ENCODE peak calls at places on chromosomes 3 and 15, in nine cellular contexts. T is GM12865, S is endothelial cell, Q is cardiac fibroblast, G is A549, Z is IMR-90, J is LNCaP clone FGC, V is stomach, F is mucosa of descending colon. R is an unnamed sample.

GRCh38 chr15:69797615-69798014 is 300.1 kb downstream of the TLE3 start:
- DNase-seq in T (no peak), S (no peak), Q (no peak), G (no peak), Z (no peak), J (no peak), V (no peak), F (no peak), R (no peak)

GRCh38 chr3:148309390-148310035 is 388.2 kb upstream of the AGTR1 start:
- DNase-seq in T (peak; percentile 58), S (peak; percentile 52), Q (peak; percentile 72), G (peak; percentile 29), Z (peak; percentile 51), J (no peak), V (no peak), F (no peak), R (no peak)

GRCh38 chr15:41921167-41921566 is 27.3 kb upstream of the SPTBN5 start:
- DNase-seq in T (no peak), S (no peak), Q (peak; percentile 42), G (no peak), Z (peak; percentile 43), J (no peak), V (no peak), F (no peak), R (no peak)

GRCh38 chr15:72919936-72920455 is 132.3 kb upstream of the NEO1 start:
- DNase-seq in T (no peak), S (no peak), Q (no peak), G (no peak), Z (no peak), J (no peak), V (no peak), F (no peak), R (no peak)

GRCh38 chr3:185825379-185825638 is 467 bp upstream of the IGF2BP2 start:
- DNase-seq in T (no peak), S (no peak), Q (no peak), G (no peak), Z (no peak), J (no peak), V (no peak), F (no peak), R (no peak)

GRCh38 chr3:149339931-149340309 is 6.5 kb upstream of the TM4SF18 start:
- DNase-seq in T (no peak), S (peak; percentile 79), Q (peak; percentile 99), G (peak; percentile 98), Z (peak; percentile 97), J (no peak), V (peak; percentile 74), F (peak; percentile 66), R (peak; percentile 69)

GRCh38 chr15:71888797-71889196 is 78.4 kb downstream of the NR2E3 start:
- DNase-seq in T (peak; percentile 43), S (no peak), Q (no peak), G (no peak), Z (no peak), J (no peak), V (no peak), F (no peak), R (no peak)

GRCh38 chr3:44080507-44080906 is 161.2 kb upstream of the TOPAZ1 start:
- DNase-seq in T (no peak), S (no peak), Q (no peak), G (no peak), Z (no peak), J (no peak), V (no peak), F (no peak), R (no peak)

GRCh38 chr3:196268270-196269163 is 19.0 kb downstream of the PCYT1A start:
- DNase-seq in T (no peak), S (no peak), Q (peak; percentile 96), G (peak; percentile 59), Z (peak; percentile 75), J (no peak), V (no peak), F (no peak), R (no peak)

GRCh38 chr3:29065211-29065785 is 215.6 kb upstream of the RBMS3 start:
- DNase-seq in T (no peak), S (peak; percentile 39), Q (peak; percentile 98), G (peak; percentile 95), Z (peak; percentile 99), J (peak; percentile 2), V (peak; percentile 69), F (peak; percentile 47), R (peak; percentile 60)

GRCh38 chr3:3707858-3708768 is 91.1 kb upstream of the LRRN1 start:
- DNase-seq in T (no peak), S (no peak), Q (no peak), G (no peak), Z (no peak), J (no peak), V (no peak), F (no peak), R (no peak)

GRCh38 chr3:50428007-50428633 is 68.8 kb upstream of the TMEM115 start:
- DNase-seq in T (no peak), S (no peak), Q (no peak), G (peak; percentile 11), Z (no peak), J (no peak), V (no peak), F (no peak), R (no peak)

GRCh38 chr15:79987569-79987955 is 16.6 kb upstream of the BCL2A1 start:
- DNase-seq in T (no peak), S (no peak), Q (no peak), G (no peak), Z (no peak), J (no peak), V (no peak), F (no peak), R (no peak)

DNA sequence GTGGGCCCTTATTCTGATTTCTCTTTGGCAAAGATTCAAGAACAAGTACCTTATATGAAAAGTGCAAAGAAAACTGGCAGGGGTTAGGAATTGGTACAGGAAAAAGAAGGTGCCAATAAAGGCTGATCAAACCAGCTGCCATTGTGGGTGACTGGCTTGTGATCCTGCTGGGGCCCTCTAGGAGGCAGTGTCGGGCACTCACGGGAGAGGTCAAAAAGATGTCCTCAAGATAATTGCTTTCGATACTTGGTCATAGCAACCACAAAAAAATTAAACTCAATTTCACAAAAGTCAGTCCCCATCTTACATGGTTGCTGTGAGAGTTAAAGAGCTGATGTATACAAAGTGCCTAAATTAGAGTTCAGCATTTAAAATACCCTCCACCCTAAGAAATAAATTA is 31.0 kb upstream of the CAV3 start:
- DNase-seq in T (no peak), S (peak; percentile 37), Q (no peak), G (no peak), Z (no peak), J (no peak), V (no peak), F (no peak), R (no peak)
- TF ChIP-seq CTCF in T (peak; percentile 14), S (peak; percentile 58), Q (peak; percentile 37), G (no peak), Z (peak; percentile 33), J (no peak), V (no peak), F (no peak), R (no peak)

DNA sequence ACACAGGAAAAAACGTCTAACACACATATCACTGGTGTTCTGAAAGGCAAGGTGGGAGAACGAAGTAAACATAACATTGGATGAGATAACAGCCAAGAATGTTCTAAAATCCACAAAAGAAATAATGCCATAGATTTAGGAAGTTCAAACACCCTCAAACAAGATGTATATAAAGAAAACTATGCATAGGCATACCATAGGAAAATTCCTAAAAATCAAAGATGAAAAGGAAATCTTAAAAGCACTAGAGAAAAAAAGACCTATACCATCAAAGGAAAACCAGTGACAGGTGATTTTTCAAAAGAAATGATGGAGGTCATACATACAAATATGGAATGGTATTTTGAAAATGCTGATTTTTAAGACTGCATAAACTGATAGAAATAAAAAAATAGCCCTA is 57.3 kb downstream of the GLB1 start:
- DNase-seq in T (no peak), S (no peak), Q (no peak), G (no peak), Z (no peak), J (no peak), V (no peak), F (no peak), R (no peak)
- TF ChIP-seq CTCF in T (no peak), S (no peak), Q (no peak), G (no peak), Z (no peak), J (no peak), V (no peak), F (no peak), R (no peak)

GRCh38 chr15:45111390-45112142 is 2.4 kb downstream of the DUOX2 start:
- DNase-seq in T (no peak), S (no peak), Q (no peak), G (no peak), Z (no peak), J (no peak), V (no peak), F (no peak), R (no peak)

GRCh38 chr15:45107941-45108630 is 5.9 kb downstream of the DUOX2 start:
- DNase-seq in T (no peak), S (no peak), Q (no peak), G (no peak), Z (no peak), J (no peak), V (peak; percentile 25), F (no peak), R (no peak)

GRCh38 chr15:45112592-45113379 is 1.2 kb downstream of the DUOX2 start:
- DNase-seq in T (no peak), S (peak; percentile 27), Q (no peak), G (no peak), Z (no peak), J (no peak), V (no peak), F (no peak), R (no peak)

GRCh38 chr15:45112143-45112591 is 1.8 kb downstream of the DUOX2 start:
- DNase-seq in T (no peak), S (no peak), Q (no peak), G (no peak), Z (no peak), J (no peak), V (no peak), F (no peak), R (no peak)

GRCh38 chr15:45110256-45110820 is 3.6 kb downstream of the DUOX2 start:
- DNase-seq in T (no peak), S (no peak), Q (no peak), G (no peak), Z (no peak), J (no peak), V (no peak), F (no peak), R (no peak)
- TF ChIP-seq CTCF in T (peak; percentile 2), S (no peak), Q (peak; percentile 14), G (no peak), Z (no peak), J (no peak), V (no peak), F (no peak), R (no peak)

GRCh38 chr3:113557374-113557773 is 25.0 kb downstream of the SIDT1 start:
- DNase-seq in T (peak; percentile 11), S (no peak), Q (peak; percentile 49), G (peak; percentile 85), Z (peak; percentile 21), J (no peak), V (no peak), F (no peak), R (no peak)
- TF ChIP-seq CTCF in T (no peak), S (no peak), Q (no peak), G (peak; percentile 31), Z (no peak), J (no peak), V (no peak), F (no peak), R (no peak)

DNA sequence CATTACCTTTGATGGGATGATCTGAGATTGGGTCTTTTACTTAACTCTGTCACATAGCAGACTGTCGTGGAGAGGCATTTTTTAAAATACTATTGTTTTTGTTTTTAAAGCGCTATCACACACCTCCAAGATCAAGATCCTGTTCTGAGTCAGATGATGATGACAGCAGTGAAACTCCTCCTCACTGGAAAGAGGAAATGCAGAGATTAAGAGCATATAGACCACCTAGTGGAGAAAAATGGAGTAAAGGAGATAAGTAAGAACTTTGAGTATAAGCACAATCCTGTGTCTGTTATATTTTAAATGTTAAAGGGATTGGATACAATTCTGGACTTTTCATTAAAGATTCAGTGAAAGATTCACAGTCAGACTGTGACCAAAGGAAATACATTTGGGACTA is 18.4 kb upstream of the ZBTB47 start:
- DNase-seq in T (peak; percentile 54), S (no peak), Q (peak; percentile 64), G (peak; percentile 49), Z (peak; percentile 60), J (no peak), V (no peak), F (no peak), R (no peak)
- TF ChIP-seq CTCF in T (no peak), S (no peak), Q (peak; percentile 15), G (no peak), Z (peak; percentile 30), J (no peak), V (no peak), F (no peak), R (no peak)

R was measured in heart right ventricle.